ENCODE peak calls at places on chromosomes 1 and 21, in four cellular contexts. One of them, this sample, is unnamed.

GRCh38 chr1:160251006-160251405 is 11.3 kb downstream of the DCAF8 start:
- DNase-seq in ovary: no peak
- DNase-seq in transverse colon: no peak
- DNase-seq in fibroblast of lung: no peak
- DNase-seq in this sample: no peak

GRCh38 chr1:193312432-193312831 is 126.0 kb upstream of the B3GALT2 start:
- DNase-seq in ovary: no peak
- DNase-seq in fibroblast of lung: no peak
- DNase-seq in transverse colon: no peak
- DNase-seq in this sample: no peak

GRCh38 chr1:1597275-1597930 is 2.5 kb downstream of the FNDC10 start:
- DNase-seq in ovary: no peak
- DNase-seq in transverse colon: no peak
- DNase-seq in fibroblast of lung: no peak
- DNase-seq in this sample: peak

GRCh38 chr1:37954316-37954971 is 7.6 kb upstream of the INPP5B start:
- DNase-seq in ovary: no peak
- DNase-seq in transverse colon: no peak
- DNase-seq in fibroblast of lung: no peak
- DNase-seq in this sample: no peak

GRCh38 chr21:25837545-25838263 is 102.9 kb downstream of the GABPA start:
- DNase-seq in ovary: no peak
- DNase-seq in transverse colon: no peak
- DNase-seq in fibroblast of lung: peak
- DNase-seq in this sample: peak

GRCh38 chr1:225919906-225920305 is 4.1 kb downstream of the PYCR2 start:
- DNase-seq in transverse colon: peak
- DNase-seq in ovary: peak
- DNase-seq in fibroblast of lung: peak
- DNase-seq in this sample: peak

GRCh38 chr1:207327994-207328393 is 6.5 kb downstream of the CD55 start:
- DNase-seq in ovary: no peak
- DNase-seq in fibroblast of lung: peak
- DNase-seq in transverse colon: no peak
- DNase-seq in this sample: peak

GRCh38 chr21:45086342-45086958 is 12.1 kb downstream of the ADARB1 start:
- DNase-seq in fibroblast of lung: no peak
- DNase-seq in ovary: no peak
- DNase-seq in transverse colon: no peak
- DNase-seq in this sample: peak

GRCh38 chr1:18170444-18170843 is 62.8 kb downstream of the IGSF21 start:
- DNase-seq in ovary: no peak
- DNase-seq in fibroblast of lung: no peak
- DNase-seq in transverse colon: no peak
- DNase-seq in this sample: no peak

GRCh38 chr1:47894718-47895393 is 102.3 kb downstream of the TRABD2B start:
- DNase-seq in fibroblast of lung: no peak
- DNase-seq in ovary: no peak
- DNase-seq in transverse colon: peak
- DNase-seq in this sample: peak

GRCh38 chr1:89974701-89975470 is 20.0 kb upstream of the ZNF326 start:
- DNase-seq in ovary: peak
- DNase-seq in fibroblast of lung: peak
- DNase-seq in transverse colon: no peak
- DNase-seq in this sample: peak

GRCh38 chr1:38772953-38773352 is 86.6 kb downstream of the RRAGC start:
- DNase-seq in fibroblast of lung: no peak
- DNase-seq in ovary: no peak
- DNase-seq in transverse colon: no peak
- DNase-seq in this sample: no peak

GRCh38 chr1:207798847-207799246 is 47.0 kb downstream of the CD46 start:
- DNase-seq in ovary: no peak
- DNase-seq in fibroblast of lung: no peak
- DNase-seq in transverse colon: no peak
- DNase-seq in this sample: no peak

GRCh38 chr1:92409946-92410345 is 76.8 kb downstream of the GFI1 start:
- DNase-seq in fibroblast of lung: no peak
- DNase-seq in ovary: no peak
- DNase-seq in transverse colon: no peak
- DNase-seq in this sample: no peak

GRCh38 chr21:14492890-14493289 is 53.2 kb downstream of the SAMSN1 start:
- DNase-seq in ovary: no peak
- DNase-seq in fibroblast of lung: no peak
- DNase-seq in transverse colon: no peak
- DNase-seq in this sample: no peak

GRCh38 chr21:41742073-41742875 is 24.6 kb downstream of the RIPK4 start:
- DNase-seq in fibroblast of lung: no peak
- DNase-seq in ovary: no peak
- DNase-seq in transverse colon: no peak
- DNase-seq in this sample: no peak

GRCh38 chr1:84720275-84720780 is 30.1 kb upstream of the SSX2IP start:
- DNase-seq in ovary: no peak
- DNase-seq in transverse colon: no peak
- DNase-seq in fibroblast of lung: no peak
- DNase-seq in this sample: no peak

GRCh38 chr1:3454811-3455618 is 550 bp downstream of the ARHGEF16 start:
- DNase-seq in ovary: peak
- DNase-seq in fibroblast of lung: no peak
- DNase-seq in transverse colon: peak
- DNase-seq in this sample: no peak

GRCh38 chr1:232507571-232507970 is 122.4 kb downstream of the SIPA1L2 start:
- DNase-seq in transverse colon: no peak
- DNase-seq in fibroblast of lung: no peak
- DNase-seq in ovary: no peak
- DNase-seq in this sample: no peak

GRCh38 chr1:8545078-8545477 is 227.2 kb downstream of the SLC45A1 start:
- DNase-seq in fibroblast of lung: no peak
- DNase-seq in transverse colon: no peak
- DNase-seq in ovary: no peak
- DNase-seq in this sample: no peak

GRCh38 chr21:28790335-28790734 is 202.3 kb downstream of the LTN1 start:
- DNase-seq in fibroblast of lung: no peak
- DNase-seq in ovary: no peak
- DNase-seq in transverse colon: no peak
- DNase-seq in this sample: no peak

GRCh38 chr21:28791595-28792282 is 200.9 kb downstream of the LTN1 start:
- DNase-seq in transverse colon: no peak
- DNase-seq in fibroblast of lung: no peak
- DNase-seq in ovary: no peak
- DNase-seq in this sample: no peak

GRCh38 chr21:28794341-28794970 is 198.2 kb downstream of the LTN1 start:
- DNase-seq in fibroblast of lung: no peak
- DNase-seq in ovary: no peak
- DNase-seq in transverse colon: no peak
- DNase-seq in this sample: no peak

GRCh38 chr21:28795251-28795650 is 197.4 kb downstream of the LTN1 start:
- DNase-seq in transverse colon: no peak
- DNase-seq in fibroblast of lung: no peak
- DNase-seq in ovary: no peak
- DNase-seq in this sample: no peak

GRCh38 chr21:28793043-28793442 is 199.6 kb downstream of the LTN1 start:
- DNase-seq in ovary: no peak
- DNase-seq in transverse colon: no peak
- DNase-seq in fibroblast of lung: peak
- DNase-seq in this sample: peak
- TF ChIP-seq CTCF in ovary: no peak
- TF ChIP-seq CTCF in transverse colon: no peak
- TF ChIP-seq CTCF in fibroblast of lung: peak
- TF ChIP-seq CTCF in this sample: peak

GRCh38 chr1:58713841-58714240 is 14.0 kb upstream of the MYSM1 start:
- DNase-seq in ovary: no peak
- DNase-seq in fibroblast of lung: no peak
- DNase-seq in transverse colon: no peak
- DNase-seq in this sample: no peak
- H3K4me3 ChIP-seq in ovary: no peak
- H3K4me3 ChIP-seq in fibroblast of lung: no peak
- H3K4me3 ChIP-seq in transverse colon: no peak
- H3K4me3 ChIP-seq in this sample: no peak

DNA sequence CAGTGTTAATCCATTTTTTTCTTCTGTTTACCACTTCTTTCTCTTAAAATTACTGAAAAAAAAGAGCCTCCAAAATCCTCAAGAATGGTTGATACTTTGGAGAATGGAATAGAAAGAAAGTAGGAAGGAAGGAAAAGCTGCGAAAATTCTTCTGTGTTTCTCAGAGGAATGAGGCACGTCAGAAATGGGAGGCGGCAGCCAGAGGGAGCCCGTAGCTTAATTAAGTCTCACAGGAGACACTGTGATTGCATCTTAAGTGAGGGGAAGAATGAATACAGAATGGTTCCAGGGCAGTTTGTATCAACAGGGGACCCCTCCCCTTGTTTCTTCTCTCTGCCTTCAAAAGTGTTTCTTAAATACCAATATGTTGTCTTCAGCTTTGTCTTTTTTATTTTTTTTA is 1099.5 kb downstream of the PLA2G4A start:
- DNase-seq in ovary: no peak
- DNase-seq in fibroblast of lung: peak
- DNase-seq in transverse colon: no peak
- DNase-seq in this sample: peak
- TF ChIP-seq CTCF in ovary: no peak
- TF ChIP-seq CTCF in fibroblast of lung: peak
- TF ChIP-seq CTCF in transverse colon: no peak
- TF ChIP-seq CTCF in this sample: peak

GRCh38 chr1:17060129-17060868 is 6.5 kb upstream of the SDHB start:
- DNase-seq in transverse colon: no peak
- DNase-seq in fibroblast of lung: no peak
- DNase-seq in ovary: no peak
- DNase-seq in this sample: no peak
- H3K4me3 ChIP-seq in transverse colon: no peak
- H3K4me3 ChIP-seq in fibroblast of lung: no peak
- H3K4me3 ChIP-seq in ovary: no peak
- H3K4me3 ChIP-seq in this sample: no peak

GRCh38 chr1:43991476-43992231 is at the start of gene CCDC24:
- DNase-seq in fibroblast of lung: peak
- DNase-seq in ovary: peak
- DNase-seq in transverse colon: peak
- DNase-seq in this sample: peak
- TF ChIP-seq CTCF in fibroblast of lung: no peak
- TF ChIP-seq CTCF in ovary: no peak
- TF ChIP-seq CTCF in transverse colon: peak
- TF ChIP-seq CTCF in this sample: no peak

DNA sequence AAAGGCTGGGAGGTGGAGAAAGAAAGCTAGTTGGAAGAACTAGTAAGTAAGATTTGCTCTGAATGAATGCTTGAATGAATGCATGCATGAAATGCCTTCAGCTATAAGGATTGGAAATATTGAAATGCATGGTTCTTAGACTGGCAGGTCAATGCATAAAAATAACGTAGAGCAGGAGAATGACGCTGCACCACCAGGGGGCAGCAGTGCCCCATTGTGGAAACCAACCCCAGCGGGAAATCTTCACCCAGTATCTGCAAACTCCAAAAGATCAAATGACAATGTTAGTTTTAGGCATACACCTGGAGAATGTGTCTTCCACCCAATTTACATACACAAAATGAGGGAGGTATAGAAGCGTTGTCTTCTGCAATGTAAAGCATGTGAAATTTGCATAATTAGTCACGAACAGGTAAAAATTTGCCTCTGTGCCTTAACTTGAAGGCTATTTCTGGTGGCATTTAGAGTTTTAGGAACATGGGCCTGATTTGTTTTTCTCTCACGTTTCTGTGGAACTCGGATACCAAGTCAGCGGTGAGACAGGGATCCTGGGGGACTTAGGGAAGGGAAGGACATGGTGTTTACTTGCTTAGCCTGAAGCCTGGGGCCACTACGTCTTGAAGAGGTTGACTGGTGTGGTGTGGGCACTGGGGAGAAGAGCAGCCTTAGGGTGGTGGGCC is 78.6 kb downstream of the HHAT start:
- DNase-seq in fibroblast of lung: peak
- DNase-seq in transverse colon: peak
- DNase-seq in ovary: peak
- DNase-seq in this sample: peak
- H3K4me3 ChIP-seq in fibroblast of lung: no peak
- H3K4me3 ChIP-seq in transverse colon: no peak
- H3K4me3 ChIP-seq in ovary: no peak
- H3K4me3 ChIP-seq in this sample: no peak

GRCh38 chr1:156054500-156055342 is at the start of gene LAMTOR2:
- DNase-seq in fibroblast of lung: peak
- DNase-seq in transverse colon: peak
- DNase-seq in ovary: peak
- DNase-seq in this sample: peak
- TF ChIP-seq CTCF in fibroblast of lung: no peak
- TF ChIP-seq CTCF in transverse colon: no peak
- TF ChIP-seq CTCF in ovary: peak
- TF ChIP-seq CTCF in this sample: no peak